ENCODE peak calls at places on chromosomes 13 and 19, in seven cellular contexts. X is choroid plexus epithelial cell, F is tibial artery, A is WTC11, K is suprapubic skin, Z is tibial nerve, R is ovary. O is an unnamed sample.
A peak's percentile ranks its signal among the peaks of the same experiment; 100 is the strongest.

GRCh38 chr19:11261431-11261901 is 858 bp downstream of the DOCK6 start:
- DNase-seq in F (no peak), K (no peak), X (no peak), Z (no peak), R (peak; percentile 52), A (peak; percentile 40), O (no peak)

GRCh38 chr13:106536244-106537034 is 977 bp upstream of the EFNB2 start:
- DNase-seq in Z (peak; percentile 82), F (peak; percentile 88), A (peak; percentile 94), R (peak; percentile 94), K (peak; percentile 91), X (peak; percentile 94), O (peak; percentile 96)

GRCh38 chr13:84126671-84127171 is 244.4 kb upstream of the SLITRK1 start:
- DNase-seq in X (peak; percentile 23), K (no peak), R (no peak), Z (no peak), F (no peak), A (no peak), O (no peak)

GRCh38 chr19:29508181-29508580 is 17.6 kb upstream of the VSTM2B start:
- DNase-seq in R (no peak), X (no peak), A (no peak), Z (no peak), F (no peak), K (no peak), O (no peak)

GRCh38 chr13:93248627-93249047 is 22.0 kb downstream of the GPC6 start:
- DNase-seq in F (peak; percentile 80), Z (no peak), X (peak; percentile 83), A (peak; percentile 61), R (no peak), K (no peak), O (no peak)

GRCh38 chr19:30280018-30280417 is 92.2 kb upstream of the ZNF536 start:
- DNase-seq in K (no peak), A (no peak), Z (no peak), R (no peak), F (no peak), X (no peak), O (no peak)

GRCh38 chr19:40811478-40812341 is 12.7 kb downstream of the EGLN2 start:
- DNase-seq in X (peak; percentile 29), Z (no peak), F (no peak), R (peak; percentile 57), A (peak; percentile 52), K (peak; percentile 64), O (no peak)

GRCh38 chr13:29227560-29227959 is 367.9 kb downstream of the SLC7A1 start:
- DNase-seq in X (peak; percentile 24), R (no peak), A (no peak), Z (no peak), K (no peak), F (no peak), O (no peak)

GRCh38 chr19:55212447-55212846 is 3.1 kb upstream of the PTPRH start:
- DNase-seq in K (no peak), X (no peak), Z (no peak), R (no peak), A (no peak), F (no peak), O (no peak)

GRCh38 chr19:57830071-57830602 is at the start of gene ZNF587B:
- DNase-seq in A (peak; percentile 94), K (no peak), R (peak; percentile 74), X (peak; percentile 84), Z (no peak), F (peak; percentile 78), O (peak; percentile 60)

GRCh38 chr19:13727798-13728197 is 36.5 kb upstream of the MRI1 start:
- DNase-seq in K (no peak), R (no peak), X (peak; percentile 47), Z (no peak), F (no peak), A (no peak), O (no peak)

GRCh38 chr13:80040977-80041310 is 300.0 kb downstream of the SPRY2 start:
- DNase-seq in K (no peak), Z (no peak), X (no peak), R (no peak), F (no peak), A (no peak), O (no peak)

GRCh38 chr19:20078696-20079095 is 896 bp downstream of the ZNF90 start:
- DNase-seq in X (peak; percentile 58), Z (no peak), K (peak; percentile 64), F (peak; percentile 71), R (peak; percentile 47), A (peak; percentile 42), O (no peak)

GRCh38 chr13:51107996-51108395 is 3.1 kb downstream of the C13orf42 start:
- DNase-seq in R (no peak), A (no peak), F (no peak), X (no peak), Z (no peak), K (no peak), O (no peak)

GRCh38 chr13:21071894-21072293 is 10.5 kb upstream of the LATS2 start:
- DNase-seq in F (no peak), X (no peak), Z (no peak), A (no peak), R (no peak), K (no peak), O (no peak)

GRCh38 chr19:17328517-17329060 is 6.1 kb downstream of the ANO8 start:
- DNase-seq in F (no peak), K (no peak), X (no peak), Z (no peak), A (peak; percentile 49), R (no peak), O (no peak)

GRCh38 chr19:50147462-50148423 is 15.3 kb downstream of the IZUMO2 start:
- DNase-seq in X (peak; percentile 76), Z (peak; percentile 70), F (peak; percentile 90), A (peak; percentile 86), R (peak; percentile 85), K (peak; percentile 89), O (peak; percentile 73)

GRCh38 chr19:10769533-10770491 is 51.9 kb downstream of the DNM2 start:
- DNase-seq in A (no peak), R (peak; percentile 65), K (no peak), Z (peak; percentile 27), X (peak; percentile 54), F (no peak), O (no peak)

GRCh38 chr19:45730389-45731288 is at the start of gene FBXO46:
- DNase-seq in F (peak; percentile 99), R (peak; percentile 95), A (peak; percentile 97), Z (peak; percentile 94), K (peak; percentile 98), X (peak; percentile 99), O (peak; percentile 87)
- TF ChIP-seq CTCF in F (no peak), R (no peak), A (no peak), Z (no peak), K (no peak), X (peak; percentile 43), O (no peak)

DNA sequence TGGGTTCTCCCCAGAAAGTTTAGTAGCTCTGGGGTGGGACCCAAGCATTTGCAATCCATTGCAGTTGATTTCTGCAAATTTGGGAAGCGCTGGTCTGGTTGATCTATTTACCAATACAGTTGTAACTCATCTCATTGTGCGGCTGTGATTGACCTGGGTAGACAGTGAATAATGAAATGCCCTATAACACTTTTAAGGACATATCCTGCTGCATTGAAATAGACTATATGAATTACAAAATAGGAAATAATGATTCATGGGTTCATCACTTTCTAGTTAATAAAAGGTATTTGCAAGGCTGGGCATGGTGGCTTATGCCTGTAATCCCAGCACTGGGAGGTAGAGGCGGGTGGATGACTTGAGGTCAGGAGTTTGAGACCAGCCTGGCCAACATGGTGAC is 59.0 kb upstream of the FARP1 start:
- DNase-seq in F (no peak), X (no peak), A (no peak), Z (no peak), R (no peak), K (no peak), O (no peak)
- TF ChIP-seq CTCF in F (no peak), X (no peak), A (no peak), Z (no peak), R (no peak), K (no peak), O (no peak)

DNA sequence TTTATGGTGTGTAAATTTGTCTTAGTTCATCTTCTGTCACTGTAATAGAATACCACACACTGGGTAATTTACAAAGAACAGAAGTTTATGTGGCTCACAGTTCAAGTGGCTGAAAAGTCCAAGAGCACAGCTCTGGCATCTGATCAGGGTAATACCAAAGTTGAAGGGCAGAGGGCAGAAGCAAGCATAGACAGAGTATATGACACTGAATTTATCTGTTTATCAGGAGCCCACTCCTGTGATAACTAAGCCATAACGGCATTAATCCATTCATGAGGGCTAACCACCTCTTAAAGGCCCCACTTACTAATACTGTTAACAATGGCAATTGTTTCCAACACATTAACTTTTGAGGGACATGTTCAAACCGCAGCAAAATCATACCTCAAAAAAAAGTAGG is 4.0 kb upstream of the RFXAP start:
- DNase-seq in A (no peak), Z (no peak), R (no peak), K (no peak), F (no peak), X (no peak), O (no peak)
- TF ChIP-seq CTCF in A (peak; percentile 33), Z (no peak), R (no peak), K (peak; percentile 19), F (no peak), X (peak; percentile 42), O (no peak)

GRCh38 chr13:109718726-109719125 is 67.7 kb downstream of the IRS2 start:
- DNase-seq in F (no peak), X (no peak), R (no peak), Z (no peak), A (no peak), K (no peak), O (no peak)

GRCh38 chr13:109712187-109712601 is 74.2 kb downstream of the IRS2 start:
- DNase-seq in A (no peak), Z (no peak), R (no peak), X (no peak), F (no peak), K (no peak), O (no peak)

GRCh38 chr13:109717686-109718085 is 68.7 kb downstream of the IRS2 start:
- DNase-seq in K (no peak), Z (no peak), A (no peak), F (no peak), X (no peak), R (no peak), O (no peak)

GRCh38 chr13:109719962-109720646 is 66.3 kb downstream of the IRS2 start:
- DNase-seq in Z (no peak), X (no peak), F (no peak), K (no peak), A (no peak), R (no peak), O (no peak)

GRCh38 chr13:109715902-109716301 is 70.5 kb downstream of the IRS2 start:
- DNase-seq in Z (peak; percentile 26), K (no peak), X (peak; percentile 88), A (no peak), F (no peak), R (no peak), O (no peak)
- TF ChIP-seq CTCF in Z (no peak), K (no peak), X (peak; percentile 35), A (no peak), F (no peak), R (no peak), O (no peak)

GRCh38 chr13:94549241-94550029 is 46.5 kb downstream of the TGDS start:
- DNase-seq in Z (peak; percentile 94), K (peak; percentile 94), A (peak; percentile 88), R (peak; percentile 91), F (peak; percentile 95), X (peak; percentile 96), O (peak; percentile 93)
- TF ChIP-seq CTCF in Z (no peak), K (no peak), A (no peak), R (no peak), F (peak; percentile 8), X (no peak), O (no peak)